ENCODE peak calls at places on chromosomes 7 and 10, in nine cellular contexts. A, X, J, D, Q, G, B, L and W are unnamed samples.

GRCh38 chr7:110522061-110522750 is 568.7 kb upstream of the LRRN3 start:
- DNase-seq in A (no peak), X (no peak), J (no peak), D (peak), Q (no peak), G (no peak), B (no peak), L (no peak), W (no peak)

GRCh38 chr10:100485841-100486495 is 23.2 kb downstream of the WNT8B start:
- DNase-seq in A (peak), X (no peak), J (no peak), D (no peak), Q (no peak), G (no peak), B (no peak), L (no peak), W (no peak)

GRCh38 chr7:80088705-80089104 is 45.9 kb upstream of the GNAI1 start:
- DNase-seq in A (no peak), X (no peak), J (no peak), D (peak), Q (no peak), G (no peak), B (no peak), L (no peak), W (no peak)

GRCh38 chr7:158613481-158613880 is 25.9 kb upstream of the PTPRN2 start:
- DNase-seq in A (no peak), X (no peak), J (no peak), D (no peak), Q (no peak), G (no peak), B (no peak), L (no peak), W (no peak)

GRCh38 chr7:108808556-108808955 is 238.9 kb downstream of the DNAJB9 start:
- DNase-seq in A (no peak), X (no peak), J (no peak), D (no peak), Q (no peak), G (no peak), B (no peak), L (no peak), W (no peak)

GRCh38 chr10:59242991-59243390 is 66.5 kb downstream of the PHYHIPL start:
- DNase-seq in A (no peak), X (no peak), J (no peak), D (no peak), Q (no peak), G (no peak), B (no peak), L (no peak), W (no peak)

GRCh38 chr10:110471566-110472139 is 26.1 kb upstream of the DUSP5 start:
- DNase-seq in A (no peak), X (no peak), J (no peak), D (peak), Q (no peak), G (no peak), B (no peak), L (no peak), W (no peak)

GRCh38 chr10:97888641-97889262 is 39.1 kb downstream of the GOLGA7B start:
- DNase-seq in A (peak), X (peak), J (no peak), D (peak), Q (no peak), G (no peak), B (no peak), L (peak), W (peak)

GRCh38 chr10:72831696-72832355 is 61.7 kb upstream of the OIT3 start:
- DNase-seq in A (no peak), X (no peak), J (no peak), D (peak), Q (no peak), G (no peak), B (no peak), L (no peak), W (peak)

GRCh38 chr10:59905066-59905734 is 1.2 kb downstream of the CCDC6 start:
- DNase-seq in A (peak), X (peak), J (peak), D (peak), Q (peak), G (peak), B (no peak), L (peak), W (peak)

GRCh38 chr7:1555813-1556540 is at the start of gene TMEM184A:
- DNase-seq in A (peak), X (peak), J (no peak), D (no peak), Q (no peak), G (no peak), B (no peak), L (peak), W (no peak)

GRCh38 chr7:105690286-105690915 is 109.1 kb upstream of the EFCAB10 start:
- DNase-seq in A (peak), X (no peak), J (no peak), D (no peak), Q (no peak), G (no peak), B (no peak), L (no peak), W (no peak)

GRCh38 chr10:58070964-58071363 is 196.7 kb downstream of the IPMK start:
- DNase-seq in A (no peak), X (no peak), J (no peak), D (no peak), Q (no peak), G (no peak), B (no peak), L (no peak), W (no peak)

GRCh38 chr7:92843034-92843760 is 6.8 kb upstream of the CDK6 start:
- DNase-seq in A (no peak), X (no peak), J (no peak), D (peak), Q (no peak), G (no peak), B (no peak), L (no peak), W (no peak)

GRCh38 chr10:5349362-5349761 is 15.4 kb upstream of the UCN3 start:
- DNase-seq in A (no peak), X (no peak), J (no peak), D (no peak), Q (no peak), G (no peak), B (no peak), L (no peak), W (no peak)

GRCh38 chr10:87842776-87843497 is 20.4 kb downstream of the KLLN start:
- DNase-seq in A (peak), X (peak), J (no peak), D (peak), Q (no peak), G (no peak), B (no peak), L (no peak), W (no peak)

GRCh38 chr10:44394696-44395383 is 9.9 kb upstream of the CXCL12 start:
- DNase-seq in A (no peak), X (no peak), J (no peak), D (no peak), Q (no peak), G (no peak), B (no peak), L (no peak), W (no peak)

GRCh38 chr7:70238171-70238575 is 639.9 kb downstream of the AUTS2 start:
- DNase-seq in A (no peak), X (no peak), J (no peak), D (no peak), Q (no peak), G (no peak), B (no peak), L (no peak), W (no peak)

GRCh38 chr10:67837519-67838314 is at the start of gene DNAJC12:
- DNase-seq in A (peak), X (peak), J (no peak), D (peak), Q (no peak), G (no peak), B (no peak), L (no peak), W (no peak)

GRCh38 chr10:100683545-100684127 is 61.7 kb upstream of the PAX2 start:
- DNase-seq in A (peak), X (no peak), J (no peak), D (no peak), Q (no peak), G (no peak), B (no peak), L (no peak), W (no peak)

GRCh38 chr10:69965919-69966662 is 86.6 kb upstream of the MACROH2A2 start:
- DNase-seq in A (no peak), X (no peak), J (no peak), D (peak), Q (no peak), G (no peak), B (no peak), L (peak), W (no peak)

DNA sequence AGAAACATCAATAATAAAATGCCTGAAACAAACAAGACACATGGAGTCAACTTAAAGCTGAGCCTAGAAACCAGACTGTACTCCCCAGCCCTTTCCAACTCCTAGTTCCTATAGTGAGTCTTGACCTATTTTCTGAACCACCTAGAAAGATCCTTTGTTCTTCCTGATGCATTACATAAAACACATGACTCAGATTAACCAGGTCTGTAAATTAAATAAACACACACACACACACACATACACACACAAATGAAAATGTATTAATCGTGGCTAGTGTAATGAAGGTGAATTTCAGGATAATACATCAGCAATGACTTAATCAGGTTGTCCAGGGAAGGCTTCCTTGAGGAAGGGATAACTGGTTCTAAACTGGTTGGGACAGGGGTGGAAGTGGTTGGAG is 104.7 kb downstream of the ST8SIA6 start:
- DNase-seq in A (no peak), X (no peak), J (no peak), D (no peak), Q (no peak), G (no peak), B (no peak), L (no peak), W (no peak)
- H3K27ac ChIP-seq in A (no peak), X (no peak), J (no peak), D (no peak), Q (no peak), G (no peak), B (no peak), L (no peak), W (no peak)

GRCh38 chr7:127692200-127692599 is 40.2 kb downstream of the SND1 start:
- DNase-seq in A (no peak), X (no peak), J (no peak), D (no peak), Q (no peak), G (no peak), B (no peak), L (no peak), W (no peak)

GRCh38 chr7:127690806-127691205 is 38.8 kb downstream of the SND1 start:
- DNase-seq in A (no peak), X (no peak), J (no peak), D (no peak), Q (no peak), G (no peak), B (no peak), L (no peak), W (no peak)

GRCh38 chr7:127689194-127689772 is 37.3 kb downstream of the SND1 start:
- DNase-seq in A (no peak), X (no peak), J (no peak), D (no peak), Q (no peak), G (no peak), B (no peak), L (no peak), W (no peak)

GRCh38 chr7:127690337-127690736 is 38.3 kb downstream of the SND1 start:
- DNase-seq in A (no peak), X (no peak), J (no peak), D (no peak), Q (no peak), G (no peak), B (no peak), L (no peak), W (no peak)
- H3K27ac ChIP-seq in A (peak), X (no peak), J (no peak), D (no peak), Q (no peak), G (no peak), B (no peak), L (no peak), W (no peak)

DNA sequence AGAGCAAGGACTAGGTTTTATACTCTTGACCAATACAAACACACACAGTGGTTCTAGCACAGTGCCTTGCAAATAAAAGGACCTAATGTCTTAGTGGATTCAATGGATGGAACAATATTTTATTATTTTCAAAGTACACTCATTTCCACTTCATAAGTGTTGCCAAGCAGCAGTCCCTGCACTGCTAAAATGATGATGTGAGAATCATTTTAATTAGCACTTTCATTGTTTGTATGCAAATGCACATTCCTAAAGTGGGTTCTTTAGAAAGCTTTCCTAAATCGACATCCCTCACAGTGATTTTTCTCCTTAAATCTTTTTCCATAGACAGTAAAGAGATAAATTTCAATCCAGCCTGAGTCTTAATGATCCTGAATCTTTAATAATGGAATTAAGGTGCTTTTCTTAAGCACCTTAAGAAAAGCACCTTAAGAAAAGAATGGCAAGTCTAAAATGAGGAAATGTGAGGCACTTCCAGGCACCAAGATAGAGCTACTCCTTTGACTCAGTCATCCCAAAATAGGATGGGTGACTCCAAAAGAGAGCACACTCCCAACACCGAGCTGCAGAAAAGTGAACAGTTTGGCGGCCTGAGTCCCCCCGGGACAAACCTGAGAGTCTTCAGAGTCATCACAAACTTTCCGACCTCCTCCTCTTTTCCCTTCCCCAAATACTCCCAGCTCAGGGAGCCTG is 84.5 kb downstream of the SORBS1 start:
- DNase-seq in A (peak), X (no peak), J (no peak), D (no peak), Q (no peak), G (no peak), B (no peak), L (no peak), W (no peak)
- H3K27ac ChIP-seq in A (peak), X (peak), J (peak), D (no peak), Q (peak), G (peak), B (peak), L (peak), W (peak)

DNA sequence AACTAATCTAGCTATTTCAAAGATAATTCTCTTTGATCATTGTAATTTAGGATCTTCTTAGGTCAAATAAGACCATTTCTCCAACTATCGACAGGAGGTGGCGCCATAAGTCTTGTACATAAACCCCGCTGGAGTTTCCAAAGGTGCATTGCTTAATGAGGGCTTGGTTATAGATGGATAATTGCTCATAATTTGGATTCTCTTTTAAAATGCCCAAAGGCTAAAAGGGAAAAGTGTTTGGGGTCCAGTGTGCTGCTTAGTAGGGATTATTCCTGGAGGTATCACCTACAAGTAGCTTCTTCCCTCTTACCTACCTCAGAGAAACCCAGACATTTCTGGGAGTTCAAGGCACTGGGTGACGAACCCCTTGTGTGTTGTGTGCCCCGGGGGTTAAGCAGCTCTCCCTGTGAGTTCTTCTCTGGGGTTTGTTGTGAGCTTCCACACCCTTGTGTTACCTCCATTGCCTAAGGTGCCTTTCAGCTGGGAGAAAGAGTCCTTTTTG is 75.2 kb downstream of the PAXIP1 start:
- DNase-seq in A (peak), X (peak), J (peak), D (peak), Q (no peak), G (peak), B (peak), L (peak), W (no peak)
- H3K27ac ChIP-seq in A (no peak), X (peak), J (peak), D (peak), Q (peak), G (peak), B (peak), L (peak), W (peak)

GRCh38 chr10:122855745-122856144 is 10.1 kb upstream of the CUZD1 start:
- DNase-seq in A (no peak), X (no peak), J (no peak), D (peak), Q (no peak), G (no peak), B (no peak), L (no peak), W (no peak)
- H3K27ac ChIP-seq in A (no peak), X (no peak), J (no peak), D (no peak), Q (no peak), G (no peak), B (no peak), L (no peak), W (no peak)

GRCh38 chr10:93438796-93439253 is 43.3 kb downstream of the MYOF start:
- DNase-seq in A (peak), X (peak), J (no peak), D (no peak), Q (no peak), G (no peak), B (no peak), L (peak), W (no peak)

GRCh38 chr10:93435621-93436385 is 46.3 kb downstream of the MYOF start:
- DNase-seq in A (peak), X (peak), J (no peak), D (peak), Q (no peak), G (no peak), B (no peak), L (no peak), W (no peak)

GRCh38 chr10:93437000-93437945 is 44.9 kb downstream of the MYOF start:
- DNase-seq in A (peak), X (peak), J (peak), D (peak), Q (peak), G (peak), B (no peak), L (peak), W (peak)

GRCh38 chr10:93436577-93436976 is 45.6 kb downstream of the MYOF start:
- DNase-seq in A (peak), X (peak), J (no peak), D (peak), Q (no peak), G (peak), B (no peak), L (no peak), W (no peak)

GRCh38 chr10:93437946-93438795 is 44.0 kb downstream of the MYOF start:
- DNase-seq in A (peak), X (peak), J (no peak), D (peak), Q (no peak), G (no peak), B (no peak), L (no peak), W (no peak)
- H3K27ac ChIP-seq in A (peak), X (peak), J (peak), D (peak), Q (peak), G (peak), B (peak), L (peak), W (peak)

DNA sequence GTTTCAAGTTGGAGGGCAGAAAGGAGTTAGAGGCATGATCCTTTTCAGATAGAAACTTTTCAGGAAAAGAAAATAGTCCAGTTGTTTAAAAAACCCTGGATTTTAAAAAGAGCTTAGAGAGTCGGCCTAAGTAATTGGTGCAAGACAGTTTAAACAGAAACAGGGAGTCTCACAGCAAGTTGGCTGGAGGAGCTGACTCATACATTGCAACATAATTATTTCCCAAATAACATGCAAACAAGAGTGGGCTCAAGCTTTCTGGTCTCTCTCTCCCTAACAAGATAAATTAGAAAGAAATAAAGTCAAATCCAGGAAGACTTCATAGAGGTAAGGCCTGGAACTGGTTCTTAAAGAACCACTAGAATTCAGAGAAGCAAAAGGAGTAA is 100.3 kb upstream of the AGBL3 start:
- DNase-seq in A (no peak), X (peak), J (no peak), D (peak), Q (no peak), G (no peak), B (no peak), L (no peak), W (no peak)
- H3K27ac ChIP-seq in A (peak), X (peak), J (no peak), D (peak), Q (no peak), G (peak), B (peak), L (peak), W (peak)

GRCh38 chr7:44093102-44093641 is 10.8 kb upstream of the POLM start:
- DNase-seq in A (no peak), X (no peak), J (no peak), D (no peak), Q (no peak), G (no peak), B (no peak), L (no peak), W (no peak)
- H3K27ac ChIP-seq in A (no peak), X (no peak), J (no peak), D (no peak), Q (no peak), G (peak), B (no peak), L (no peak), W (no peak)